ENCODE peak calls at places on chromosomes 12 and 14, in seven cellular contexts. Y is mesendoderm, Z is H9, R is H1, J is IMR-90, O is trophoblast cell, U is mesenchymal stem cell. S is an unnamed sample.

GRCh38 chr12:120962487-120963054 is 15.8 kb upstream of the HNF1A start:
- DNase-seq in Y (no peak), Z (no peak), R (no peak), J (peak), O (no peak), U (no peak), S (no peak)

GRCh38 chr12:83335748-83336147 is 649.0 kb downstream of the TMTC2 start:
- DNase-seq in Y (no peak), Z (no peak), R (no peak), J (no peak), O (no peak), U (no peak), S (no peak)

GRCh38 chr14:80456200-80456599 is 244.9 kb upstream of the DIO2 start:
- DNase-seq in Y (no peak), Z (no peak), R (no peak), J (peak), O (no peak), U (peak), S (no peak)

GRCh38 chr14:60867503-60868172 is 113.2 kb downstream of the TRMT5 start:
- DNase-seq in Y (no peak), Z (no peak), R (no peak), J (peak), O (no peak), U (no peak), S (no peak)

GRCh38 chr12:112370868-112371510 is 11.2 kb downstream of the HECTD4 start:
- DNase-seq in Y (no peak), Z (no peak), R (no peak), J (no peak), O (no peak), U (no peak), S (no peak)

GRCh38 chr14:77094672-77095284 is 3.3 kb upstream of the CIPC start:
- DNase-seq in Y (peak), Z (peak), R (peak), J (peak), O (peak), U (peak), S (peak)

GRCh38 chr14:75711796-75712211 is 50.8 kb downstream of the TTLL5 start:
- DNase-seq in Y (peak), Z (peak), R (peak), J (peak), O (peak), U (peak), S (peak)

GRCh38 chr12:13135336-13136178 is 32.1 kb upstream of the GSG1 start:
- DNase-seq in Y (peak), Z (peak), R (peak), J (peak), O (peak), U (peak), S (no peak)

GRCh38 chr12:6603095-6603567 is 4.0 kb downstream of the CHD4 start:
- DNase-seq in Y (peak), Z (peak), R (no peak), J (peak), O (no peak), U (peak), S (no peak)

GRCh38 chr14:38098074-38098846 is 109.4 kb upstream of the SSTR1 start:
- DNase-seq in Y (no peak), Z (no peak), R (no peak), J (peak), O (peak), U (peak), S (no peak)

GRCh38 chr14:22518073-22518472 is 71.0 kb downstream of the DAD1 start:
- DNase-seq in Y (peak), Z (no peak), R (no peak), J (no peak), O (no peak), U (no peak), S (peak)

GRCh38 chr12:49470986-49471385 is 67.8 kb upstream of the KCNH3 start:
- DNase-seq in Y (no peak), Z (no peak), R (no peak), J (peak), O (no peak), U (peak), S (no peak)

GRCh38 chr14:24072436-24072835 is 1.1 kb downstream of the CPNE6 start:
- DNase-seq in Y (no peak), Z (no peak), R (no peak), J (no peak), O (no peak), U (no peak), S (no peak)

GRCh38 chr12:93186131-93186530 is 191.6 kb upstream of the NUDT4 start:
- DNase-seq in Y (no peak), Z (no peak), R (no peak), J (peak), O (peak), U (peak), S (no peak)
- H3K4ac ChIP-seq in Y (no peak), Z (no peak), R (no peak), J (no peak), O (no peak), U (no peak), S (no peak)

GRCh38 chr12:127272864-127273263 is 994.1 kb upstream of the TMEM132C start:
- DNase-seq in Y (no peak), Z (no peak), R (no peak), J (peak), O (peak), U (no peak), S (no peak)
- H3K4ac ChIP-seq in Y (no peak), Z (no peak), R (no peak), J (peak), O (no peak), U (no peak), S (no peak)

GRCh38 chr12:80445083-80445482 is 1.0 kb downstream of the PTPRQ start:
- DNase-seq in Y (no peak), Z (no peak), R (no peak), J (peak), O (peak), U (no peak), S (no peak)

GRCh38 chr12:80441921-80442320 is 2.1 kb upstream of the PTPRQ start:
- DNase-seq in Y (no peak), Z (no peak), R (no peak), J (peak), O (no peak), U (peak), S (no peak)

GRCh38 chr12:80443974-80444666 is at the start of gene PTPRQ:
- DNase-seq in Y (no peak), Z (no peak), R (no peak), J (peak), O (peak), U (no peak), S (no peak)

DNA sequence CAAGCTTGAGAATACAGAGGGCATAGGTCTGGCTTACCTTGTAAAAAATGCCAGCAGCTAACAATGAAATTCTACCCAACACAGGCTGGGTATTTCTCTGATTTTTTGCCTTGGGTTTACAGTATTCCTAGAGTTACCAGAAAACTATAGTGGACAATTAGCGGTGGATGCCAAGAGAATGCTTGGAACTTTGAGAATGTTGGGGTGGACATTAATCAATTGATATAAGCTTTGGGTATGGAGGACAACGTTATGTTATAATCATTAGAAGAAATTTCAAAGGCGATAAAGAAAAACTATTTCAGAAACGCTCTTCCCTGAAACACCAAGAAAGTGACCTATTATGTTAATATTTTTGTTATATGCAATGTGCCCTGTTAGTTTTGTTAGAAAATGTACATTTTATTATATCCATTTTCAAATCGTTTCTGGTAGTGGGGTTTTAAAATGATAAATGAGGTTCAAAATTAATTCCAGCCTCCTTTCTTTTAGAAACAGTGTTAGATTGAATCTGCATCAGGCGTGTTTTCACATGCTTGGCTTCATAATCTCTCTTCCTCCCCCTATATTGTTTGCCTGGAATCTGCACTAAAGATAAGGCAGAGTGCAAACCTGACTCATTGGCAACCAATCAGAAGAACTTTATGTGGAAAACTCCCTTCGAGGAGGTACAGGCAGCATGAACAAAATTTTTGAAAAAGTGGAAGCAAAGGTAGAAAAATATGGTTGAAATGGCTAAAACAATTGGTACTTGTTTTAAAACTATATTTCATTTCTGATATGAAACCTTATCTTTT is 1.4 kb upstream of the PTPRQ start:
- DNase-seq in Y (peak), Z (no peak), R (no peak), J (peak), O (peak), U (no peak), S (no peak)
- H3K4ac ChIP-seq in Y (no peak), Z (no peak), R (no peak), J (peak), O (no peak), U (no peak), S (no peak)

GRCh38 chr12:28884861-28885260 is 264.2 kb upstream of the FAR2 start:
- DNase-seq in Y (no peak), Z (no peak), R (no peak), J (peak), O (no peak), U (peak), S (no peak)
- H3K4ac ChIP-seq in Y (no peak), Z (no peak), R (no peak), J (peak), O (no peak), U (no peak), S (no peak)

GRCh38 chr12:113477842-113478215 is 6.2 kb upstream of the LHX5 start:
- DNase-seq in Y (no peak), Z (no peak), R (no peak), J (no peak), O (no peak), U (no peak), S (no peak)
- H3K4ac ChIP-seq in Y (no peak), Z (no peak), R (no peak), J (no peak), O (no peak), U (no peak), S (no peak)

GRCh38 chr12:108779998-108780688 is 48.8 kb upstream of the CORO1C start:
- DNase-seq in Y (no peak), Z (no peak), R (no peak), J (no peak), O (no peak), U (no peak), S (no peak)

GRCh38 chr12:108772896-108773797 is 41.8 kb upstream of the CORO1C start:
- DNase-seq in Y (no peak), Z (no peak), R (no peak), J (no peak), O (peak), U (peak), S (no peak)

GRCh38 chr12:108778053-108778452 is 46.7 kb upstream of the CORO1C start:
- DNase-seq in Y (no peak), Z (no peak), R (no peak), J (no peak), O (no peak), U (no peak), S (no peak)

GRCh38 chr12:108773798-108774788 is 42.8 kb upstream of the CORO1C start:
- DNase-seq in Y (peak), Z (peak), R (no peak), J (peak), O (peak), U (peak), S (no peak)

GRCh38 chr12:108777156-108777555 is 45.8 kb upstream of the CORO1C start:
- DNase-seq in Y (no peak), Z (no peak), R (no peak), J (no peak), O (no peak), U (no peak), S (peak)
- H3K4ac ChIP-seq in Y (no peak), Z (no peak), R (no peak), J (no peak), O (no peak), U (no peak), S (no peak)

DNA sequence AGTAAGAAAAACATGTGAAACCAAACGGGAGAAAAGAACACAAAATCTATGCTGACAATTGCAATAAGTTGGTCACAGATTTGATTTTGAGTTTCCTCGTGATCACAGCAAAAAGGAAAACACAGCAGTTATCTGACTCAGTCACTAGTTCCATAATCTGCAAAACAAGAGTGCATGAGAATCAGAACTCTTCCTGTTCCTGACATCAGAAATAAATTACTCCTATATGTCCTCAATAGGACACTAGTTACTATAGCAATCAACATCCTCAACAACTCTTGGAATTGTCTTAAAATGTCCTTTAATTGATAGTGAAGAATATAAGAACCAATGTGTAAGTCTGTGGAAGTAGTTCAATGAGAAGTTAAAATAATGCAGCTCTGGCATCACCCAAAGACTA is 268.0 kb upstream of the NOS1 start:
- DNase-seq in Y (no peak), Z (no peak), R (no peak), J (no peak), O (no peak), U (no peak), S (no peak)
- H3K4ac ChIP-seq in Y (no peak), Z (no peak), R (no peak), J (no peak), O (no peak), U (no peak), S (no peak)

GRCh38 chr14:104520620-104521410 is 58.7 kb upstream of the C14orf180 start:
- DNase-seq in Y (no peak), Z (no peak), R (no peak), J (no peak), O (no peak), U (no peak), S (no peak)
- H3K4ac ChIP-seq in Y (no peak), Z (no peak), R (no peak), J (no peak), O (no peak), U (no peak), S (no peak)

DNA sequence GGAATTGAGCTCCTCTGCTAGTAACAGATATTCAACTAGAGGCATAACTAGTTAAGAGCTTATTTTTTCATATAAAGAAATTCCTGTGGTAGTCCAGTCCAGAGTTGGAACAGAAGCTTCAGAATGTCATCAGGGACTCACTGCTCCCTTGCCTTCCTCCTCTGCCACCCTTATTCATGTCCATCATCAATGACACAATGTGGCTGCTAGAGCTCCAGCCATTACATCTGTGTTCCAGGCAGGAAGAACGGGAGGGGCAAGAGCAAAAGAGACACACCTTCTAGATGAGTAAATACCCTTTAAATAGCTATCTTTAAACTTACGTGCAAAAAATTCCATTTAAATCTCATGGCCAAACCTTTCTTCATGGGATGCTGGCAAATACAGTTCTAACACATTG is 47.3 kb upstream of the HMGA2 start:
- DNase-seq in Y (no peak), Z (no peak), R (no peak), J (no peak), O (no peak), U (no peak), S (no peak)
- H3K4ac ChIP-seq in Y (no peak), Z (no peak), R (no peak), J (no peak), O (no peak), U (no peak), S (no peak)

S was measured in neuronal stem cell.